ENCODE peak calls at places on chromosome 21, in four cellular contexts. One of them, this sample, is unnamed.

GRCh38 chr21:38236232-38236631 is 20.6 kb upstream of the KCNJ15 start:
- DNase-seq in left ventricle myocardium inferior: no peak
- DNase-seq in AG04450: no peak
- DNase-seq in mucosa of descending colon: no peak
- DNase-seq in this sample: no peak

GRCh38 chr21:39097335-39097861 is 85.9 kb downstream of the PSMG1 start:
- DNase-seq in left ventricle myocardium inferior: peak; percentile 35
- DNase-seq in AG04450: no peak
- DNase-seq in mucosa of descending colon: no peak
- DNase-seq in this sample: no peak

GRCh38 chr21:29256125-29256895 is 42.4 kb upstream of the BACH1 start:
- DNase-seq in left ventricle myocardium inferior: no peak
- DNase-seq in AG04450: no peak
- DNase-seq in mucosa of descending colon: no peak
- DNase-seq in this sample: no peak

GRCh38 chr21:27569831-27570230 is 602.9 kb upstream of the ADAMTS5 start:
- DNase-seq in left ventricle myocardium inferior: no peak
- DNase-seq in AG04450: no peak
- DNase-seq in mucosa of descending colon: no peak
- DNase-seq in this sample: no peak

GRCh38 chr21:38468989-38469388 is 29.3 kb downstream of the ERG start:
- DNase-seq in left ventricle myocardium inferior: no peak
- DNase-seq in AG04450: no peak
- DNase-seq in mucosa of descending colon: no peak
- DNase-seq in this sample: no peak

GRCh38 chr21:44647222-44647552 is 973 bp downstream of the KRTAP10-11 start:
- DNase-seq in left ventricle myocardium inferior: no peak
- DNase-seq in AG04450: no peak
- DNase-seq in mucosa of descending colon: no peak
- DNase-seq in this sample: no peak

GRCh38 chr21:38948377-38948776 is 142.6 kb downstream of the ETS2 start:
- DNase-seq in left ventricle myocardium inferior: no peak
- DNase-seq in AG04450: no peak
- DNase-seq in mucosa of descending colon: no peak
- DNase-seq in this sample: peak; percentile 27

GRCh38 chr21:36260030-36260787 is 59.8 kb upstream of the MORC3 start:
- DNase-seq in left ventricle myocardium inferior: no peak
- DNase-seq in AG04450: peak; percentile 36
- DNase-seq in mucosa of descending colon: peak; percentile 83
- DNase-seq in this sample: peak; percentile 22

GRCh38 chr21:40689241-40689640 is 157.7 kb downstream of the DSCAM start:
- DNase-seq in left ventricle myocardium inferior: no peak
- DNase-seq in AG04450: no peak
- DNase-seq in mucosa of descending colon: no peak
- DNase-seq in this sample: no peak

GRCh38 chr21:31781737-31782136 is 49.8 kb upstream of the SCAF4 start:
- DNase-seq in left ventricle myocardium inferior: peak; percentile 33
- DNase-seq in AG04450: no peak
- DNase-seq in mucosa of descending colon: peak; percentile 38
- DNase-seq in this sample: peak; percentile 2

GRCh38 chr21:45104560-45104959 is 30.2 kb downstream of the ADARB1 start:
- DNase-seq in left ventricle myocardium inferior: peak; percentile 57
- DNase-seq in AG04450: no peak
- DNase-seq in mucosa of descending colon: peak; percentile 71
- DNase-seq in this sample: no peak

GRCh38 chr21:23968722-23969647 is 1638.3 kb downstream of the MRPL39 start:
- DNase-seq in left ventricle myocardium inferior: no peak
- DNase-seq in AG04450: peak; percentile 7
- DNase-seq in mucosa of descending colon: peak; percentile 54
- DNase-seq in this sample: no peak

GRCh38 chr21:46392921-46393320 is 65.8 kb upstream of the DIP2A start:
- DNase-seq in left ventricle myocardium inferior: peak; percentile 46
- DNase-seq in AG04450: no peak
- DNase-seq in mucosa of descending colon: no peak
- DNase-seq in this sample: peak; percentile 27
- TF ChIP-seq CTCF in left ventricle myocardium inferior: no peak
- TF ChIP-seq CTCF in AG04450: no peak
- TF ChIP-seq CTCF in mucosa of descending colon: no peak
- TF ChIP-seq CTCF in this sample: peak; percentile 5

DNA sequence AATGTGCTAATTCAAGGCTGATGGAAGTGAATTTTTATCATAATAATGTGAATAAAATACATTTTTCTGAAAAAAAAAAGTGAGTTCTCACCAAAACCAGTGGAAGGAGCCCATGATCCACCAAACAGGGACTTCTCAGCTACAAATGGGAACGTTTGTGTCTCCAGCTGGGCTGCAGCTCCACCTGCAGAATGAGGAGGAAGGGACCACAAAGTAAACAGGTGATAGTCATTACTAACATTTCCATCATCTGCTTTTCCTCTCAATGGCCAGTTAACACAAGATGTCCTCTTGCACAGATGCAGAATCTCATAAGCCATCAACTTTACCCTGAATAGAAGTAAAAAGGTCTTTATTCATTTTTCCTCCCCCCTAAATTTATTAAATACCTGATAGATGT is 246.2 kb downstream of the MRPL39 start:
- DNase-seq in left ventricle myocardium inferior: no peak
- DNase-seq in AG04450: no peak
- DNase-seq in mucosa of descending colon: no peak
- DNase-seq in this sample: no peak
- TF ChIP-seq CTCF in left ventricle myocardium inferior: no peak
- TF ChIP-seq CTCF in AG04450: no peak
- TF ChIP-seq CTCF in mucosa of descending colon: no peak
- TF ChIP-seq CTCF in this sample: no peak

GRCh38 chr21:42239973-42240372 is 21.0 kb downstream of the ABCG1 start:
- DNase-seq in left ventricle myocardium inferior: peak; percentile 2
- DNase-seq in AG04450: no peak
- DNase-seq in mucosa of descending colon: no peak
- DNase-seq in this sample: no peak
- TF ChIP-seq CTCF in left ventricle myocardium inferior: no peak
- TF ChIP-seq CTCF in AG04450: no peak
- TF ChIP-seq CTCF in mucosa of descending colon: no peak
- TF ChIP-seq CTCF in this sample: no peak

GRCh38 chr21:46661211-46661625 is 25.7 kb downstream of the PRMT2 start:
- DNase-seq in left ventricle myocardium inferior: peak; percentile 60
- DNase-seq in AG04450: peak; percentile 54
- DNase-seq in mucosa of descending colon: peak; percentile 51
- DNase-seq in this sample: peak; percentile 68
- TF ChIP-seq CTCF in left ventricle myocardium inferior: peak; percentile 89
- TF ChIP-seq CTCF in AG04450: peak; percentile 79
- TF ChIP-seq CTCF in mucosa of descending colon: no peak
- TF ChIP-seq CTCF in this sample: peak; percentile 74

GRCh38 chr21:34792504-34793089 is 123.8 kb downstream of the CLIC6 start:
- DNase-seq in left ventricle myocardium inferior: no peak
- DNase-seq in AG04450: no peak
- DNase-seq in mucosa of descending colon: no peak
- DNase-seq in this sample: no peak

GRCh38 chr21:34795152-34796141 is 126.7 kb downstream of the CLIC6 start:
- DNase-seq in left ventricle myocardium inferior: no peak
- DNase-seq in AG04450: no peak
- DNase-seq in mucosa of descending colon: peak; percentile 57
- DNase-seq in this sample: no peak

GRCh38 chr21:34791776-34792503 is 123.1 kb downstream of the CLIC6 start:
- DNase-seq in left ventricle myocardium inferior: no peak
- DNase-seq in AG04450: no peak
- DNase-seq in mucosa of descending colon: no peak
- DNase-seq in this sample: no peak

GRCh38 chr21:34794686-34795085 is 125.9 kb downstream of the CLIC6 start:
- DNase-seq in left ventricle myocardium inferior: no peak
- DNase-seq in AG04450: no peak
- DNase-seq in mucosa of descending colon: no peak
- DNase-seq in this sample: no peak

GRCh38 chr21:34793471-34793870 is 124.7 kb downstream of the CLIC6 start:
- DNase-seq in left ventricle myocardium inferior: no peak
- DNase-seq in AG04450: no peak
- DNase-seq in mucosa of descending colon: no peak
- DNase-seq in this sample: no peak
- TF ChIP-seq CTCF in left ventricle myocardium inferior: no peak
- TF ChIP-seq CTCF in AG04450: no peak
- TF ChIP-seq CTCF in mucosa of descending colon: no peak
- TF ChIP-seq CTCF in this sample: no peak

DNA sequence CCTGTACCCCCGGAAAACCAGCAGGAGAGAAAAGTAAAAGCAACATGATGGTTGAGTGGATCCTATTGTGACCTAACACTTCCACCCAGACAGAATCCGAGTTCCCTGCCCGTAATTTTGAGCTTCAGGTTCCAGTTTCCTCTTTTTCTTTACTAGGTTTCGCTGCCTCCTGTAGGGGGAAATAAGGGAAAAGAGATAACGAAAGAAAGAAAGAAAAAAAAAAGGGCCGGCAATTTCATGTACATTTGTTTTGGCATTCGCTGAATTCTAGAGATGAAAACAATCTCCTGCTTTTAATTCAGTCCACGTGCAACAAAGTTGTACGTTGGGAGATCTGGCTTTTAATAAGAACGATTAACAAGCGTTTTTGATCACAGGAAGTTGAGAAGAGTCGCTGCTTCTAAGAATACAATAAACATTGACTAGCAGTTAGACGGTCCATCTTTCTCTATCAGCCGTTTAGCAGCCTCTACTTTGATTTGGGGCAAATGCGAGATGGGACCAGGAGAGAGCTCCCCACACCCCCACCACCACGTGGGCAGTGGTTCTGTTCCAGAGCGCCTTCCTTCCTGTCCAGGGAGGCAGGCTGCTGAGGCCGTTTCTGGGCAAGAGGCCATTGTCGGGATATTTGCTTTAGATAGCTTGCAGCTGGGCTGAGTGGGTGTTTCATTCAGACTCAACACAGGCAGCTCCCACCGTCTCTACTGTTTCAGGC is 155.9 kb upstream of the RUNX1 start:
- DNase-seq in left ventricle myocardium inferior: peak; percentile 80
- DNase-seq in AG04450: peak; percentile 93
- DNase-seq in mucosa of descending colon: peak; percentile 45
- DNase-seq in this sample: peak; percentile 83
- TF ChIP-seq CTCF in left ventricle myocardium inferior: no peak
- TF ChIP-seq CTCF in AG04450: peak; percentile 41
- TF ChIP-seq CTCF in mucosa of descending colon: no peak
- TF ChIP-seq CTCF in this sample: peak; percentile 41

DNA sequence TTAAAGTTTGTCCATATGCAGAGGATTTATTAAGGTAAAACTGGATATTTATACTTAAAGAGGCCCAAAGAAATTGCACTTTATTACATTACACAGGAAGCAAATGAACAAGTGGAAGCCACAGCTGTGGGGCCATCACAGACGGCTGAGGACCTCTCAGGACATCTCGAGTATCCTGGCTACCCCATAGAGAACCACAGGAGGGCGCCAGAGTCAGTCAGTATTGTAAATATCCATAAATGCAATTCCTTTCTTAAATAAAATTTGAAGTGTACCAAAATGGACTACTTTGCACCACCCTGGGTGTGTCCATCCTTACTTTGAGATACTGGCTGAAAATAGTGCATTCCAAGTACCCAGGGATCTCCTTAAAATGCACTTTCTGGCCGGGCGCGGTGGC is 257.2 kb downstream of the MRPL39 start:
- DNase-seq in left ventricle myocardium inferior: no peak
- DNase-seq in AG04450: no peak
- DNase-seq in mucosa of descending colon: no peak
- DNase-seq in this sample: no peak
- TF ChIP-seq CTCF in left ventricle myocardium inferior: no peak
- TF ChIP-seq CTCF in AG04450: peak; percentile 67
- TF ChIP-seq CTCF in mucosa of descending colon: no peak
- TF ChIP-seq CTCF in this sample: peak; percentile 63

GRCh38 chr21:34132905-34133304 is 59.5 kb downstream of the MRPS6 start:
- DNase-seq in left ventricle myocardium inferior: no peak
- DNase-seq in AG04450: no peak
- DNase-seq in mucosa of descending colon: no peak
- DNase-seq in this sample: no peak

GRCh38 chr21:34133392-34133791 is 60.0 kb downstream of the MRPS6 start:
- DNase-seq in left ventricle myocardium inferior: no peak
- DNase-seq in AG04450: no peak
- DNase-seq in mucosa of descending colon: no peak
- DNase-seq in this sample: no peak

GRCh38 chr21:34135330-34135729 is 62.0 kb downstream of the MRPS6 start:
- DNase-seq in left ventricle myocardium inferior: no peak
- DNase-seq in AG04450: no peak
- DNase-seq in mucosa of descending colon: no peak
- DNase-seq in this sample: no peak

GRCh38 chr21:34132202-34132601 is 58.8 kb downstream of the MRPS6 start:
- DNase-seq in left ventricle myocardium inferior: no peak
- DNase-seq in AG04450: no peak
- DNase-seq in mucosa of descending colon: no peak
- DNase-seq in this sample: no peak

GRCh38 chr21:34133802-34134201 is 60.4 kb downstream of the MRPS6 start:
- DNase-seq in left ventricle myocardium inferior: no peak
- DNase-seq in AG04450: no peak
- DNase-seq in mucosa of descending colon: no peak
- DNase-seq in this sample: no peak
- TF ChIP-seq CTCF in left ventricle myocardium inferior: peak; percentile 23
- TF ChIP-seq CTCF in AG04450: peak; percentile 36
- TF ChIP-seq CTCF in mucosa of descending colon: no peak
- TF ChIP-seq CTCF in this sample: no peak

GRCh38 chr21:42669069-42669468 is 15.6 kb downstream of the PDE9A start:
- DNase-seq in left ventricle myocardium inferior: peak; percentile 50
- DNase-seq in AG04450: no peak
- DNase-seq in mucosa of descending colon: peak; percentile 23
- DNase-seq in this sample: no peak
- TF ChIP-seq CTCF in left ventricle myocardium inferior: peak; percentile 34
- TF ChIP-seq CTCF in AG04450: no peak
- TF ChIP-seq CTCF in mucosa of descending colon: no peak
- TF ChIP-seq CTCF in this sample: no peak

This sample was measured in AG09319.